ENCODE peak calls at places on chromosomes 1 and 21, in five cellular contexts. L, X, O, C and Z are unnamed samples.

GRCh38 chr21:14064296-14064645 is 146.5 kb downstream of the LIPI start:
- DNase-seq in O (no peak), X (no peak), C (no peak), L (no peak), Z (no peak)

GRCh38 chr1:87986154-87986914 is 657.7 kb downstream of the LMO4 start:
- DNase-seq in C (no peak), X (no peak), O (no peak), L (no peak), Z (no peak)

GRCh38 chr1:10634075-10634427 is 159.3 kb downstream of the PEX14 start:
- DNase-seq in O (no peak), C (no peak), X (no peak), L (no peak), Z (no peak)

GRCh38 chr1:46637444-46638083 is 21.0 kb upstream of the MOB3C start:
- DNase-seq in O (no peak), L (no peak), C (no peak), X (no peak), Z (no peak)

GRCh38 chr1:179447489-179447888 is 81.7 kb downstream of the AXDND1 start:
- DNase-seq in C (peak), X (peak), L (no peak), O (peak), Z (peak)

GRCh38 chr1:20211511-20211931 is 25.2 kb upstream of the PLA2G2C start:
- DNase-seq in X (no peak), L (no peak), O (peak), C (no peak), Z (no peak)

GRCh38 chr1:44826375-44827196 is 16.5 kb downstream of the PTCH2 start:
- DNase-seq in C (peak), O (peak), X (peak), L (no peak), Z (no peak)

GRCh38 chr1:85374160-85374559 is 90.8 kb downstream of the DDAH1 start:
- DNase-seq in O (peak), C (no peak), L (no peak), X (peak), Z (peak)

GRCh38 chr1:70205076-70205436 is 323 bp downstream of the LRRC40 start:
- DNase-seq in L (no peak), X (no peak), O (no peak), C (no peak), Z (no peak)

GRCh38 chr1:171532520-171532919 is 47.2 kb downstream of the PRRC2C start:
- DNase-seq in L (no peak), X (no peak), C (no peak), O (no peak), Z (no peak)

GRCh38 chr1:223249854-223250631 is 107.0 kb upstream of the TLR5 start:
- DNase-seq in L (no peak), O (no peak), C (no peak), X (no peak), Z (no peak)

GRCh38 chr1:198088360-198089071 is 68.3 kb upstream of the NEK7 start:
- DNase-seq in O (peak), L (no peak), X (peak), C (no peak), Z (peak)

GRCh38 chr1:156090822-156091188 is 8.5 kb upstream of the MEX3A start:
- DNase-seq in C (peak), X (peak), O (peak), L (peak), Z (peak)

GRCh38 chr1:21100496-21100895 is 76.2 kb downstream of the EIF4G3 start:
- DNase-seq in C (peak), X (no peak), L (no peak), O (peak), Z (no peak)

GRCh38 chr1:193625255-193625654 is 438.8 kb upstream of the B3GALT2 start:
- DNase-seq in L (no peak), X (peak), C (no peak), O (no peak), Z (peak)

GRCh38 chr1:28122183-28122582 is 33.8 kb upstream of the EYA3 start:
- DNase-seq in L (no peak), X (peak), O (peak), C (no peak), Z (no peak)

GRCh38 chr1:228735871-228736586 is 750 bp downstream of the RHOU start:
- DNase-seq in L (no peak), X (peak), C (peak), O (peak), Z (peak)

GRCh38 chr1:246281639-246282038 is 225.4 kb downstream of the SMYD3 start:
- DNase-seq in X (no peak), C (no peak), L (no peak), O (no peak), Z (no peak)

GRCh38 chr1:202812176-202813026 is 1.6 kb downstream of the PCAT6 start:
- DNase-seq in C (no peak), L (no peak), X (no peak), O (no peak), Z (no peak)

GRCh38 chr1:241440904-241441303 is 78.7 kb downstream of the FH start:
- DNase-seq in L (no peak), X (no peak), C (no peak), O (no peak), Z (no peak)

GRCh38 chr1:3466366-3467075 is 12.1 kb downstream of the ARHGEF16 start:
- DNase-seq in L (no peak), O (no peak), C (no peak), X (no peak), Z (peak)

GRCh38 chr1:203200059-203200553 is 13.6 kb upstream of the CHI3L1 start:
- DNase-seq in C (no peak), O (peak), L (no peak), X (peak), Z (no peak)

GRCh38 chr21:32962286-32962685 is 63.4 kb upstream of the OLIG2 start:
- DNase-seq in O (no peak), C (no peak), X (no peak), L (no peak), Z (no peak)

GRCh38 chr1:157820299-157820698 is 379 bp upstream of the FCRL1 start:
- DNase-seq in C (no peak), L (no peak), X (no peak), O (no peak), Z (no peak)

GRCh38 chr1:170664283-170664827 is 424 bp downstream of the PRRX1 start:
- DNase-seq in X (no peak), C (no peak), L (no peak), O (no peak), Z (no peak)

GRCh38 chr1:21313146-21313885 is 23.1 kb upstream of the ECE1 start:
- DNase-seq in L (no peak), O (peak), X (peak), C (no peak), Z (peak)

GRCh38 chr1:211736351-211736915 is 61.0 kb upstream of the NEK2 start:
- DNase-seq in C (no peak), O (no peak), L (no peak), X (no peak), Z (peak)

GRCh38 chr1:13707211-13707610 is 7.2 kb downstream of the PRDM2 start:
- DNase-seq in L (no peak), X (peak), O (peak), C (no peak), Z (no peak)